ENCODE peak calls at places on chromosome 2, in nine cellular contexts. N is activated naive CD8-positive, alpha-beta T cell treated with anti-CD3 and anti-CD28 coated beads, Interleukin-2, amount 50 U/mL, for 16 hours; P is CD4-positive, alpha-beta T cell; L is endothelial cell; T is COLO829; B is activated gamma-delta T cell treated with Interleukin-2 at 50 U/mL for 16 hours; K is SJSA1; W is NCI-H1092 treated with DMSO at 0.1 percent for 48 hours; M is activated T-cell treated with anti-CD3 and anti-CD28 coated beads for 1 hour. Z is an unnamed sample.

GRCh38 chr2:55102056-55102812 is 52.0 kb upstream of the RTN4 start:
- DNase-seq in M (no peak), P (no peak), W (no peak), N (no peak), K (no peak), T (no peak), B (no peak), L (no peak), Z (no peak)

GRCh38 chr2:240127911-240128607 is 8.0 kb downstream of the COPS9 start:
- DNase-seq in P (no peak), M (no peak), B (no peak), L (no peak), T (no peak), W (no peak), N (no peak), K (peak), Z (peak)

GRCh38 chr2:201263774-201264173 is 3.4 kb downstream of the CASP8 start:
- DNase-seq in B (no peak), L (no peak), N (no peak), M (no peak), W (no peak), P (no peak), T (no peak), K (no peak), Z (no peak)

GRCh38 chr2:73202156-73203054 is at the start of gene NOTO:
- DNase-seq in T (no peak), B (no peak), N (no peak), L (peak), M (no peak), W (no peak), P (no peak), K (no peak), Z (no peak)

GRCh38 chr2:58798787-58799186 is 557.7 kb upstream of the FANCL start:
- DNase-seq in N (no peak), W (peak), K (no peak), P (no peak), B (no peak), M (no peak), L (no peak), T (no peak), Z (no peak)

GRCh38 chr2:39762448-39762847 is 16.6 kb downstream of the THUMPD2 start:
- DNase-seq in T (no peak), L (no peak), W (no peak), K (no peak), B (no peak), P (no peak), M (no peak), N (no peak), Z (no peak)

GRCh38 chr2:42338567-42339190 is 22.3 kb downstream of the COX7A2L start:
- DNase-seq in N (no peak), K (no peak), L (no peak), B (no peak), M (no peak), T (no peak), W (no peak), P (no peak), Z (no peak)

GRCh38 chr2:239725551-239725890 is 299.6 kb downstream of the NDUFA10 start:
- DNase-seq in L (no peak), K (peak), W (no peak), B (no peak), M (no peak), N (no peak), T (no peak), P (no peak), Z (peak)